ENCODE peak calls at places on chromosomes 12 and 14, in nine cellular contexts. One of them, this sample, is unnamed.

GRCh38 chr12:125519026-125519651 is 453.9 kb downstream of the AACS start:
- DNase-seq in psoas muscle: no peak
- DNase-seq in pancreas: no peak
- DNase-seq in transverse colon: peak
- DNase-seq in neuronal stem cell: no peak
- DNase-seq in BJ: no peak
- DNase-seq in hepatocyte: peak
- DNase-seq in A673: no peak
- DNase-seq in tibial nerve: no peak
- DNase-seq in this sample: no peak

GRCh38 chr14:21525995-21526671 is at the start of gene SALL2:
- DNase-seq in psoas muscle: peak
- DNase-seq in pancreas: peak
- DNase-seq in transverse colon: peak
- DNase-seq in neuronal stem cell: peak
- DNase-seq in BJ: no peak
- DNase-seq in hepatocyte: peak
- DNase-seq in A673: peak
- DNase-seq in tibial nerve: peak
- DNase-seq in this sample: no peak

GRCh38 chr14:23091294-23092225 is 3.4 kb downstream of the ACIN1 start:
- DNase-seq in psoas muscle: no peak
- DNase-seq in pancreas: no peak
- DNase-seq in transverse colon: no peak
- DNase-seq in neuronal stem cell: no peak
- DNase-seq in BJ: no peak
- DNase-seq in hepatocyte: no peak
- DNase-seq in A673: no peak
- DNase-seq in tibial nerve: no peak
- DNase-seq in this sample: no peak

GRCh38 chr14:56752428-56752827 is 57.9 kb downstream of the OTX2 start:
- DNase-seq in psoas muscle: no peak
- DNase-seq in pancreas: no peak
- DNase-seq in transverse colon: no peak
- DNase-seq in neuronal stem cell: no peak
- DNase-seq in BJ: no peak
- DNase-seq in hepatocyte: peak
- DNase-seq in A673: no peak
- DNase-seq in tibial nerve: no peak
- DNase-seq in this sample: no peak

GRCh38 chr14:68392393-68393085 is 400.3 kb downstream of the ZFP36L1 start:
- DNase-seq in psoas muscle: peak
- DNase-seq in pancreas: no peak
- DNase-seq in transverse colon: peak
- DNase-seq in neuronal stem cell: peak
- DNase-seq in BJ: no peak
- DNase-seq in hepatocyte: peak
- DNase-seq in A673: no peak
- DNase-seq in tibial nerve: peak
- DNase-seq in this sample: no peak

GRCh38 chr12:26121841-26122680 is 2.8 kb downstream of the BHLHE41 start:
- DNase-seq in psoas muscle: peak
- DNase-seq in pancreas: peak
- DNase-seq in transverse colon: no peak
- DNase-seq in neuronal stem cell: no peak
- DNase-seq in BJ: no peak
- DNase-seq in hepatocyte: peak
- DNase-seq in A673: peak
- DNase-seq in tibial nerve: no peak
- DNase-seq in this sample: no peak

GRCh38 chr12:67650127-67650495 is 1.6 kb downstream of the DYRK2 start:
- DNase-seq in psoas muscle: peak
- DNase-seq in pancreas: peak
- DNase-seq in transverse colon: no peak
- DNase-seq in neuronal stem cell: no peak
- DNase-seq in BJ: no peak
- DNase-seq in hepatocyte: no peak
- DNase-seq in A673: peak
- DNase-seq in tibial nerve: no peak
- DNase-seq in this sample: no peak

GRCh38 chr12:16229676-16230075 is 47.8 kb downstream of the SLC15A5 start:
- DNase-seq in psoas muscle: no peak
- DNase-seq in pancreas: no peak
- DNase-seq in transverse colon: no peak
- DNase-seq in neuronal stem cell: no peak
- DNase-seq in BJ: no peak
- DNase-seq in hepatocyte: no peak
- DNase-seq in A673: peak
- DNase-seq in tibial nerve: no peak
- DNase-seq in this sample: peak

GRCh38 chr14:72646861-72647528 is 246.9 kb downstream of the DPF3 start:
- DNase-seq in psoas muscle: no peak
- DNase-seq in pancreas: no peak
- DNase-seq in transverse colon: no peak
- DNase-seq in neuronal stem cell: no peak
- DNase-seq in BJ: no peak
- DNase-seq in hepatocyte: no peak
- DNase-seq in A673: no peak
- DNase-seq in tibial nerve: no peak
- DNase-seq in this sample: peak

GRCh38 chr14:33280646-33281045 is 342.0 kb downstream of the NPAS3 start:
- DNase-seq in psoas muscle: no peak
- DNase-seq in pancreas: no peak
- DNase-seq in transverse colon: no peak
- DNase-seq in neuronal stem cell: no peak
- DNase-seq in BJ: no peak
- DNase-seq in hepatocyte: no peak
- DNase-seq in A673: peak
- DNase-seq in tibial nerve: no peak
- DNase-seq in this sample: peak

GRCh38 chr12:108589028-108589839 is 8.7 kb downstream of the TMEM119 start:
- DNase-seq in psoas muscle: no peak
- DNase-seq in pancreas: no peak
- DNase-seq in transverse colon: no peak
- DNase-seq in neuronal stem cell: no peak
- DNase-seq in BJ: no peak
- DNase-seq in hepatocyte: peak
- DNase-seq in A673: no peak
- DNase-seq in tibial nerve: no peak
- DNase-seq in this sample: no peak

GRCh38 chr12:15664491-15664890 is 124.7 kb downstream of the EPS8 start:
- DNase-seq in psoas muscle: no peak
- DNase-seq in pancreas: no peak
- DNase-seq in transverse colon: no peak
- DNase-seq in neuronal stem cell: no peak
- DNase-seq in BJ: no peak
- DNase-seq in hepatocyte: no peak
- DNase-seq in A673: no peak
- DNase-seq in tibial nerve: no peak
- DNase-seq in this sample: no peak

GRCh38 chr12:125159687-125160086 is 94.5 kb downstream of the AACS start:
- DNase-seq in psoas muscle: no peak
- DNase-seq in pancreas: no peak
- DNase-seq in transverse colon: no peak
- DNase-seq in neuronal stem cell: no peak
- DNase-seq in BJ: no peak
- DNase-seq in hepatocyte: no peak
- DNase-seq in A673: peak
- DNase-seq in tibial nerve: no peak
- DNase-seq in this sample: no peak

GRCh38 chr12:100474617-100475016 is 951 bp downstream of the NR1H4 start:
- DNase-seq in psoas muscle: no peak
- DNase-seq in pancreas: no peak
- DNase-seq in transverse colon: no peak
- DNase-seq in neuronal stem cell: no peak
- DNase-seq in BJ: no peak
- DNase-seq in hepatocyte: no peak
- DNase-seq in A673: no peak
- DNase-seq in tibial nerve: no peak
- DNase-seq in this sample: no peak

GRCh38 chr12:46368138-46368537 is 4.4 kb downstream of the SLC38A2 start:
- DNase-seq in psoas muscle: no peak
- DNase-seq in pancreas: no peak
- DNase-seq in transverse colon: no peak
- DNase-seq in neuronal stem cell: no peak
- DNase-seq in BJ: no peak
- DNase-seq in hepatocyte: no peak
- DNase-seq in A673: no peak
- DNase-seq in tibial nerve: no peak
- DNase-seq in this sample: no peak

DNA sequence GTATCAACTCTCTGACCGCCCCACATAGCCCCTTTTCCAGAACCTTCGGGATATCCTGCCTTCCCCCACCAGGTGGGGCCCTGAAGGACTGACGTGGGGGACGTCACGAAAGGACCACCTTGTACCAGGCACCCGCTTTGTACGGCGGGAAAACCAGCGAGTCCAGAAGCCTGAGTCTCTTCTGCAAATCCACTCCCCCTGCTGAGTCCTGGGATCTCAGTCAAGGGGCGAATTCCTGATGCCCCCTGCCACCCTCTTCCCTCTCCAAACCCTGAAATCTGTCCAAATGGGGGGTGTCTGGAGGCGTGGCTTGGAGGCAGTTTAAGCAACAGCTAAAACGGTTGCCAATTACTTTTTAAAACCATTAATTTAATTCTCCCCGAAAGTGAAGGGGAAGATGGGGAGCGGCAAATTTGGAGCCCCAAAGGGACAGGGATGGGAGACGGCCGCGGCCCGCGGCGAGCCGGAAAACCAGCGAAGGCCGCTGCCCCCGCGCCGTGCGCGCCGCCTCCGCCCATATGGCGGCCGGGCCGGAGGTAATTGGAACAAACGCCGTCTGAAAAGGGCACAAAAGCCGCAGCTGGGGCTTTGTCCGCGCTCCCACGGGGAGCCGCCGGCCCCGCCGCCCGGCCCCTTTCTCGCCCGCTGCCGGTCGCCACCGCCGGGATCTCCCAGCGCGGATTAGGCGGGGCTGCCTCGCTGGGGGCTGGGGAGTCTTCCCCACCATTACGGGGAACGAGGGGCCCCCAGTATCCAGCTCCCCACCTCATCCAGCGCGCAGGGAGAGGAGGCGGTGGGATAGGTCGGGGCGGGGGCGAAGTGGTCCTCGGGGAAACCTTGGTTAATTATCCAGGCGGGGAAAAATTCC is 6.6 kb downstream of the LHX5 start:
- DNase-seq in psoas muscle: no peak
- DNase-seq in pancreas: no peak
- DNase-seq in transverse colon: no peak
- DNase-seq in neuronal stem cell: peak
- DNase-seq in BJ: no peak
- DNase-seq in hepatocyte: no peak
- DNase-seq in A673: no peak
- DNase-seq in tibial nerve: no peak
- DNase-seq in this sample: no peak
- H3K4me3 ChIP-seq in psoas muscle: peak
- H3K4me3 ChIP-seq in pancreas: peak
- H3K4me3 ChIP-seq in transverse colon: no peak
- H3K4me3 ChIP-seq in neuronal stem cell: no peak
- H3K4me3 ChIP-seq in BJ: no peak
- H3K4me3 ChIP-seq in hepatocyte: no peak
- H3K4me3 ChIP-seq in A673: no peak
- H3K4me3 ChIP-seq in tibial nerve: no peak
- H3K4me3 ChIP-seq in this sample: peak

GRCh38 chr12:105729372-105729771 is 398.9 kb downstream of the C12orf75 start:
- DNase-seq in psoas muscle: no peak
- DNase-seq in pancreas: no peak
- DNase-seq in transverse colon: no peak
- DNase-seq in neuronal stem cell: no peak
- DNase-seq in BJ: no peak
- DNase-seq in hepatocyte: no peak
- DNase-seq in A673: no peak
- DNase-seq in tibial nerve: no peak
- DNase-seq in this sample: no peak
- H3K4me3 ChIP-seq in psoas muscle: no peak
- H3K4me3 ChIP-seq in pancreas: no peak
- H3K4me3 ChIP-seq in transverse colon: no peak
- H3K4me3 ChIP-seq in neuronal stem cell: no peak
- H3K4me3 ChIP-seq in BJ: no peak
- H3K4me3 ChIP-seq in hepatocyte: no peak
- H3K4me3 ChIP-seq in A673: no peak
- H3K4me3 ChIP-seq in tibial nerve: no peak
- H3K4me3 ChIP-seq in this sample: no peak

GRCh38 chr14:105476937-105477658 is 2.5 kb downstream of the CRIP2 start:
- DNase-seq in psoas muscle: no peak
- DNase-seq in pancreas: no peak
- DNase-seq in transverse colon: no peak
- DNase-seq in neuronal stem cell: no peak
- DNase-seq in BJ: no peak
- DNase-seq in hepatocyte: no peak
- DNase-seq in A673: no peak
- DNase-seq in tibial nerve: no peak
- DNase-seq in this sample: no peak

GRCh38 chr14:105475916-105476845 is 1.6 kb downstream of the CRIP2 start:
- DNase-seq in psoas muscle: peak
- DNase-seq in pancreas: peak
- DNase-seq in transverse colon: no peak
- DNase-seq in neuronal stem cell: no peak
- DNase-seq in BJ: no peak
- DNase-seq in hepatocyte: no peak
- DNase-seq in A673: peak
- DNase-seq in tibial nerve: no peak
- DNase-seq in this sample: no peak

GRCh38 chr14:105479438-105480164 is 5.0 kb downstream of the CRIP2 start:
- DNase-seq in psoas muscle: no peak
- DNase-seq in pancreas: no peak
- DNase-seq in transverse colon: no peak
- DNase-seq in neuronal stem cell: no peak
- DNase-seq in BJ: no peak
- DNase-seq in hepatocyte: no peak
- DNase-seq in A673: no peak
- DNase-seq in tibial nerve: no peak
- DNase-seq in this sample: no peak

GRCh38 chr14:105478624-105479305 is 4.1 kb downstream of the CRIP2 start:
- DNase-seq in psoas muscle: no peak
- DNase-seq in pancreas: no peak
- DNase-seq in transverse colon: no peak
- DNase-seq in neuronal stem cell: no peak
- DNase-seq in BJ: no peak
- DNase-seq in hepatocyte: no peak
- DNase-seq in A673: no peak
- DNase-seq in tibial nerve: no peak
- DNase-seq in this sample: no peak

GRCh38 chr14:105477659-105478623 is 3.3 kb downstream of the CRIP2 start:
- DNase-seq in psoas muscle: no peak
- DNase-seq in pancreas: no peak
- DNase-seq in transverse colon: no peak
- DNase-seq in neuronal stem cell: no peak
- DNase-seq in BJ: no peak
- DNase-seq in hepatocyte: no peak
- DNase-seq in A673: peak
- DNase-seq in tibial nerve: no peak
- DNase-seq in this sample: no peak
- H3K4me3 ChIP-seq in psoas muscle: peak
- H3K4me3 ChIP-seq in pancreas: no peak
- H3K4me3 ChIP-seq in transverse colon: no peak
- H3K4me3 ChIP-seq in neuronal stem cell: no peak
- H3K4me3 ChIP-seq in BJ: no peak
- H3K4me3 ChIP-seq in hepatocyte: no peak
- H3K4me3 ChIP-seq in A673: peak
- H3K4me3 ChIP-seq in tibial nerve: no peak
- H3K4me3 ChIP-seq in this sample: no peak

GRCh38 chr12:116980083-116980482 is 69.3 kb downstream of the FBXW8 start:
- DNase-seq in psoas muscle: no peak
- DNase-seq in pancreas: no peak
- DNase-seq in transverse colon: no peak
- DNase-seq in neuronal stem cell: no peak
- DNase-seq in BJ: no peak
- DNase-seq in hepatocyte: no peak
- DNase-seq in A673: no peak
- DNase-seq in tibial nerve: no peak
- DNase-seq in this sample: no peak
- H3K4me3 ChIP-seq in psoas muscle: no peak
- H3K4me3 ChIP-seq in pancreas: no peak
- H3K4me3 ChIP-seq in transverse colon: no peak
- H3K4me3 ChIP-seq in neuronal stem cell: no peak
- H3K4me3 ChIP-seq in BJ: no peak
- H3K4me3 ChIP-seq in hepatocyte: no peak
- H3K4me3 ChIP-seq in A673: no peak
- H3K4me3 ChIP-seq in tibial nerve: no peak
- H3K4me3 ChIP-seq in this sample: no peak